ENCODE peak calls at places on chromosomes 1 and 21, in four cellular contexts. Q is ascending aorta, U is GM03348, I is dorsolateral prefrontal cortex. D is an unnamed sample.

GRCh38 chr21:35072557-35072956 is 23.5 kb upstream of the RUNX1 start:
- DNase-seq in U (no peak), I (no peak), Q (no peak), D (no peak)

GRCh38 chr21:35275776-35276175 is 226.7 kb upstream of the RUNX1 start:
- DNase-seq in I (no peak), Q (no peak), U (no peak), D (no peak)

GRCh38 chr21:29585462-29585861 is 286.7 kb downstream of the BACH1 start:
- DNase-seq in Q (no peak), U (no peak), I (no peak), D (no peak)

GRCh38 chr21:46091631-46092025 is 6.3 kb upstream of the COL6A2 start:
- DNase-seq in Q (no peak), U (no peak), I (no peak), D (no peak)

GRCh38 chr1:157916895-157917294 is 75.3 kb upstream of the CD5L start:
- DNase-seq in U (no peak), Q (no peak), I (no peak), D (no peak)

GRCh38 chr1:78079580-78079979 is 33.8 kb downstream of the GIPC2 start:
- DNase-seq in I (no peak), U (no peak), Q (no peak), D (no peak)

GRCh38 chr1:207813513-207813881 is 61.6 kb downstream of the CD46 start:
- DNase-seq in U (no peak), Q (no peak), I (no peak), D (no peak)

GRCh38 chr1:162984699-162985098 is 84.5 kb upstream of the RGS4 start:
- DNase-seq in I (no peak), Q (no peak), U (no peak), D (no peak)

GRCh38 chr1:234611799-234612351 is 1.9 kb upstream of the IRF2BP2 start:
- DNase-seq in Q (peak), I (no peak), U (no peak), D (peak)

GRCh38 chr1:221718391-221719277 is 23.3 kb downstream of the DUSP10 start:
- DNase-seq in I (no peak), Q (no peak), U (peak), D (no peak)

GRCh38 chr1:244273845-244274619 is 177.7 kb downstream of the ADSS2 start:
- DNase-seq in Q (peak), I (no peak), U (peak), D (peak)

GRCh38 chr21:38712076-38712475 is 93.7 kb upstream of the ETS2 start:
- DNase-seq in U (peak), I (no peak), Q (peak), D (no peak)

GRCh38 chr1:1624443-1625403 is 7.2 kb upstream of the MMP23B start:
- DNase-seq in Q (no peak), U (no peak), I (no peak), D (no peak)

GRCh38 chr1:65174585-65174984 is 26.6 kb downstream of the AK4 start:
- DNase-seq in Q (peak), U (peak), I (no peak), D (no peak)

GRCh38 chr21:43209575-43210453 is 41.0 kb downstream of the CRYAA start:
- DNase-seq in U (no peak), I (no peak), Q (peak), D (no peak)

GRCh38 chr1:2554621-2555387 is 1.4 kb upstream of the TNFRSF14 start:
- DNase-seq in U (no peak), I (no peak), Q (peak), D (peak)

GRCh38 chr1:11648732-11649158 is 5.5 kb downstream of the FBXO2 start:
- DNase-seq in I (no peak), Q (no peak), U (peak), D (peak)

GRCh38 chr1:232726048-232726779 is 79.0 kb upstream of the MAP10 start:
- DNase-seq in I (no peak), Q (no peak), U (peak), D (no peak)

GRCh38 chr1:172775598-172776570 is 117.0 kb downstream of the FASLG start:
- DNase-seq in I (no peak), Q (no peak), U (peak), D (no peak)

GRCh38 chr1:59803458-59804038 is 11.2 kb upstream of the HOOK1 start:
- DNase-seq in U (no peak), Q (no peak), I (no peak), D (no peak)

GRCh38 chr1:26705788-26706237 is 10.0 kb downstream of the ARID1A start:
- DNase-seq in Q (no peak), U (peak), I (no peak), D (no peak)

GRCh38 chr1:82464362-82464931 is 663.7 kb downstream of the ADGRL2 start:
- DNase-seq in Q (no peak), I (no peak), U (no peak), D (no peak)

GRCh38 chr1:234848972-234849641 is 239.1 kb upstream of the IRF2BP2 start:
- DNase-seq in U (peak), I (no peak), Q (no peak), D (no peak)

D was measured in C1 segment of cervical spinal cord.